ENCODE peak calls at places on chromosomes 3 and 15, in eight cellular contexts. L is GM12892, I is stomach, J is Panc1, O is HL-60, N is SK-N-SH, U is spleen, R is sigmoid colon. B is an unnamed sample.

GRCh38 chr3:151890721-151891141 is 17.3 kb downstream of the SUCNR1 start:
- DNase-seq in N (no peak), J (peak; percentile 43), O (peak; percentile 55), U (no peak), L (no peak), R (no peak), I (no peak), B (no peak)

GRCh38 chr3:29705906-29706507 is 425.1 kb downstream of the RBMS3 start:
- DNase-seq in I (no peak), U (no peak), J (no peak), L (no peak), R (no peak), N (no peak), O (no peak), B (no peak)

GRCh38 chr3:122890077-122890484 is 95.2 kb downstream of the SLC49A4 start:
- DNase-seq in N (no peak), U (no peak), I (no peak), J (no peak), R (peak; percentile 81), O (no peak), L (no peak), B (no peak)

GRCh38 chr15:44102675-44103254 is 92.3 kb downstream of the FRMD5 start:
- DNase-seq in J (peak; percentile 97), L (no peak), N (no peak), U (no peak), I (peak; percentile 34), R (no peak), O (no peak), B (no peak)

GRCh38 chr3:188687389-188687788 is 484.4 kb upstream of the TPRG1 start:
- DNase-seq in L (no peak), I (no peak), J (no peak), N (no peak), R (no peak), O (no peak), U (no peak), B (no peak)

GRCh38 chr15:68399096-68400065 is 32.6 kb downstream of the ITGA11 start:
- DNase-seq in L (no peak), U (no peak), O (no peak), N (no peak), J (no peak), I (no peak), R (no peak), B (no peak)

GRCh38 chr15:93076217-93076616 is 12.8 kb downstream of the RGMA start:
- DNase-seq in O (no peak), R (no peak), L (no peak), I (no peak), J (no peak), U (no peak), N (no peak), B (no peak)

GRCh38 chr15:73172508-73172907 is 120.2 kb downstream of the NEO1 start:
- DNase-seq in U (no peak), J (no peak), I (no peak), R (no peak), L (no peak), O (no peak), N (no peak), B (no peak)

GRCh38 chr3:66497982-66498671 is 2.7 kb downstream of the LRIG1 start:
- DNase-seq in U (no peak), J (no peak), N (no peak), I (no peak), L (no peak), O (no peak), R (no peak), B (no peak)

GRCh38 chr3:89419647-89420141 is 312.3 kb downstream of the EPHA3 start:
- DNase-seq in R (no peak), O (no peak), L (no peak), N (no peak), U (no peak), J (no peak), I (no peak), B (no peak)

GRCh38 chr3:186286114-186286513 is 75.9 kb downstream of the DGKG start:
- DNase-seq in U (no peak), R (no peak), N (no peak), I (no peak), L (no peak), O (no peak), J (no peak), B (no peak)

GRCh38 chr3:186979837-186980236 is 49.5 kb downstream of the ST6GAL1 start:
- DNase-seq in I (no peak), O (no peak), J (no peak), N (no peak), R (no peak), L (no peak), U (no peak), B (no peak)

GRCh38 chr15:69659454-69660050 is 206.9 kb downstream of the RPLP1 start:
- DNase-seq in O (no peak), U (no peak), N (no peak), L (no peak), J (no peak), R (no peak), I (no peak), B (no peak)

DNA sequence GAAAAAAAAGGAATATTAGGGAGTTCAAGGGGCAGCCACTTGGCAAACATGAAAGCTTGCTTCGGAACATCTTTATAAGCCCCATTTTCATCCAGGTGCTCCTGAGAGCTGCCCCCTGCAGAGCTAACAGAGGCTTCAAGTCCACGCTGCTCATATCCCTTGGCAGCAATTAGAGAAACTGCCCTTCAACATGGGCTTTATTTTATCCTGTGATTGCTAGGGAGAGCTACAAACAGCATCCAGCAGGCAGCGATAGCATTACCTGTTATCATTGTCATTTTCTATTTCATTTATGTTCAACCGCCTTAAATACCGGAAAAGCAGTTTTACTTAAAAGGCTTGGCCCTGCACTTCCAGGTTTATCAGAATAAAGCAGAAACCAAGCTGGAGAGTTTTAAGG is 68.4 kb upstream of the MCTP2 start:
- DNase-seq in J (no peak), O (no peak), N (no peak), I (no peak), U (no peak), L (no peak), R (no peak), B (no peak)
- TF ChIP-seq POLR2AphosphoS5 in J (no peak), O (no peak), N (no peak), I (no peak), U (no peak), L (no peak), R (no peak), B (no peak)

GRCh38 chr15:74385442-74386132 is 18.1 kb upstream of the CYP11A1 start:
- DNase-seq in I (no peak), R (no peak), U (peak; percentile 84), J (no peak), N (no peak), L (no peak), O (no peak), B (no peak)

GRCh38 chr15:74383286-74383685 is 15.8 kb upstream of the CYP11A1 start:
- DNase-seq in O (no peak), I (no peak), U (peak; percentile 74), J (no peak), L (no peak), R (no peak), N (no peak), B (no peak)

GRCh38 chr15:74383695-74384565 is 16.5 kb upstream of the CYP11A1 start:
- DNase-seq in R (no peak), U (peak; percentile 87), J (no peak), I (peak; percentile 44), L (peak; percentile 77), O (no peak), N (no peak), B (no peak)

GRCh38 chr15:74386496-74387140 is 19.2 kb upstream of the CYP11A1 start:
- DNase-seq in U (peak; percentile 80), J (no peak), R (no peak), O (no peak), L (no peak), I (no peak), N (no peak), B (no peak)

DNA sequence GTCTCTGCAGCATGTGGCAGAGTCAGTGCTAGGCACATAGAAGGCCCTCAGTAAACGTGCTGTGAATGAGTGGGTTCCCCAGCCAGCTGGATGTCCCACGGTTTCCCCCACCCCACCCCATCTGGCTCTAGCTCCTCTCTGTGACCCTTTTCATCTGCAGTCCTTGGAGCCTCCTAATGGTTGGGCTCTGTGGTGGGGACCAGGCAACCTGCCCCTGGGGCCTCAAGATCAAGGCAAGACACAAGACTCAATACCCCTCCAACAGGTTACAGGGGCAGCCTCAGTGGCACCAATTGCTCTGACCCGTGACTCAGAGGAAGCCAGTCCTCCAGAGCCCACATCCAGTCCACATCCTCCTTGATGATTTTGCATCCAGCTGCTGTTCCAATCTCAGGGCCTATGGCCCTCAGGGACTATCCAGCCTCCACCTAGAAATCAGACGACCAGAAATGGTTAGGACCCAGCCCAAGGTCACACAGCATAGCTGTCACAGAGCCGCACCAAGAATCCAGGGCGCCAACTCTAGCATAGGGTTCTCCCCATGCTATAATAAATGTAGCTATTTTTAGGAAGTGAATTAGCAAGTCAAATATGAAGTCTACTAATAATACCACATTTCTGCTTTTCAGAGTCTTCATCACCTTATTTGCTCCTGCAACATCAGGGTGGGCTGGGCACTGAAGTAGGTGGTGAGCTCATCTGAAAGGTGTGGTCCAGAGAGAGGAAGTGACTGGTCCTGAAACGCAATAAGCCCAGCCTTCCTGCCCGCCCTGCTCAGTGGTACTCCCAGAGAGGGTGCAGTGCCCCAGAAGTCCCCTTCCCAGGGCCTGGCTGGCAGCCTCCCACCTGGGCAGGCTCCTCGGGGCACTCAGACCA is 17.4 kb upstream of the CYP11A1 start:
- DNase-seq in J (no peak), O (peak; percentile 48), I (peak; percentile 46), N (no peak), R (no peak), U (peak; percentile 94), L (peak; percentile 81), B (no peak)
- TF ChIP-seq POLR2AphosphoS5 in J (no peak), O (no peak), I (no peak), N (no peak), R (no peak), U (peak; percentile 82), L (peak; percentile 86), B (no peak)

DNA sequence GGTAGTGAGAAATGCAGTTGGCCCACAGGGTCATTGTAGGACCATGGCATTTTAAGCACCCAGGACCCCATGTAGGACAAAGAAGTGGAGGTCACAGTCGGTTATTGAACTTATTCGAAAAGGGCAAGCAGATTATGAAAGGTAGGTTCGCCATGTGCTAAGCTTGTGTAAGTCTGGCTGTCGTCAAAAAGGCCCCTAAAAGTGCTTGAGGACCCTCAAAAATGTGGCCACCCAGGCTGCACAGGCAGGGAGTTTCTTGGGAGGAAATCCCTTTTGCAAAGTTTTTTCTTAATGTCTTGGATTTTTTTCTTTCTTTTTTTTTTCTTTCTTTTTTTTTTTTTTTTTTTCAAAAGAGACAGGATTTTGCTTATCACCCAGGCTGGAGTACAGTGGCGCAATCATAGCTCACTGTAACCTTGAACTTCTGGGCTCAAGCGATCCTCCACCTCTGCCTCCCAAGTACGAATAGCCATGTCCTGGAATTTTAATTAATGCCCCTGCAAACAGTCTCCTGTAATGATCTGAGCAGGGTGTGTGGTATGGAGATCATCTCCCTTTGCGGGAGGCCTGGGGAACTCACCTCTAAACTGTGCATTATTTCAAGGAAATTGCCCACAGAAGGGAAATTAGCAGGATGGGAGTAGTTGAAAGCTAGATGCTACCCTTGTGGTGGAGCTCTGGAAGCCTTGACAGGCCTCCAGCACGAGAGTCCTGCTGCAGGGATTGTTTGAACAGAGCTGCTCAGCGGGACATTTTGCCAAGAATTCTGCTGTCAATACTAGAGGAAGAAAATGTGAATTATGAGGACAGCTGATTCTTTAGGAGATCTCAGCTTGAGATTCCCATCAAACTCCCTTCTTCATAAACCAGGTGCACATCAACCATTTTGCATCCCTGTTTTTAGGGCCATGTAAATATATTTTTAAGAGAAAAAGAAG is 28.4 kb downstream of the THSD4 start:
- DNase-seq in L (no peak), U (no peak), I (no peak), O (no peak), J (no peak), N (no peak), R (no peak), B (no peak)
- TF ChIP-seq POLR2AphosphoS5 in L (no peak), U (no peak), I (no peak), O (no peak), J (no peak), N (no peak), R (no peak), B (no peak)

GRCh38 chr15:31214864-31215489 is 111.7 kb upstream of the KLF13 start:
- DNase-seq in R (peak; percentile 89), N (no peak), O (peak; percentile 92), J (no peak), U (peak; percentile 84), L (no peak), I (peak; percentile 79), B (peak; percentile 94)
- TF ChIP-seq POLR2AphosphoS5 in R (no peak), N (no peak), O (no peak), J (no peak), U (no peak), L (no peak), I (peak; percentile 57), B (peak; percentile 73)

B was measured in vagina.